ENCODE peak calls at places on chromosomes 3 and 15, in six cellular contexts. Z, D, E, J, C and F are unnamed samples.

GRCh38 chr3:62186967-62187366 is 186.4 kb downstream of the FEZF2 start:
- DNase-seq in Z (no peak), D (no peak), E (peak; percentile 11), J (peak; percentile 0), C (peak; percentile 7), F (no peak)

GRCh38 chr3:138400651-138401070 is 33.8 kb upstream of the ESYT3 start:
- DNase-seq in Z (no peak), D (no peak), E (no peak), J (no peak), C (peak; percentile 62), F (no peak)

GRCh38 chr3:74089854-74090253 is 465.1 kb upstream of the PDZRN3 start:
- DNase-seq in Z (no peak), D (no peak), E (no peak), J (no peak), C (no peak), F (no peak)

GRCh38 chr3:135792174-135792573 is 173.4 kb upstream of the PPP2R3A start:
- DNase-seq in Z (no peak), D (no peak), E (peak; percentile 8), J (no peak), C (no peak), F (no peak)

GRCh38 chr3:10283638-10284037 is 9.1 kb downstream of the GHRL start:
- DNase-seq in Z (no peak), D (no peak), E (no peak), J (no peak), C (no peak), F (no peak)

GRCh38 chr3:133463441-133463860 is 63.6 kb downstream of the BFSP2 start:
- DNase-seq in Z (no peak), D (no peak), E (no peak), J (no peak), C (no peak), F (peak; percentile 81)

GRCh38 chr15:90930861-90931629 is 1.3 kb downstream of the HDDC3 start:
- DNase-seq in Z (no peak), D (no peak), E (no peak), J (no peak), C (no peak), F (no peak)

GRCh38 chr15:70167155-70167554 is 69.4 kb upstream of the TLE3 start:
- DNase-seq in Z (no peak), D (no peak), E (no peak), J (no peak), C (no peak), F (no peak)

GRCh38 chr3:81666502-81667121 is 94.8 kb downstream of the GBE1 start:
- DNase-seq in Z (no peak), D (no peak), E (no peak), J (no peak), C (no peak), F (peak; percentile 15)

GRCh38 chr3:127547761-127548605 is 42.5 kb downstream of the TPRA1 start:
- DNase-seq in Z (no peak), D (peak; percentile 49), E (peak; percentile 80), J (peak; percentile 29), C (peak; percentile 14), F (peak; percentile 76)

GRCh38 chr15:39381517-39381916 is 199.4 kb upstream of the THBS1 start:
- DNase-seq in Z (peak; percentile 7), D (no peak), E (no peak), J (no peak), C (no peak), F (no peak)

GRCh38 chr3:54527953-54528352 is 399.9 kb downstream of the LRTM1 start:
- DNase-seq in Z (no peak), D (no peak), E (no peak), J (no peak), C (no peak), F (no peak)

GRCh38 chr3:100492810-100493140 is 356 bp downstream of the TMEM45A start:
- DNase-seq in Z (no peak), D (no peak), E (no peak), J (no peak), C (no peak), F (no peak)

GRCh38 chr15:85615930-85616329 is 178.8 kb downstream of the KLHL25 start:
- DNase-seq in Z (no peak), D (no peak), E (peak; percentile 10), J (peak; percentile 6), C (peak; percentile 43), F (peak; percentile 36)

GRCh38 chr3:168096210-168096795 is 579 bp upstream of the GOLIM4 start:
- DNase-seq in Z (peak; percentile 56), D (no peak), E (peak; percentile 44), J (peak; percentile 83), C (peak; percentile 87), F (peak; percentile 94)

GRCh38 chr3:76436895-76437294 is 603.0 kb upstream of the ROBO2 start:
- DNase-seq in Z (no peak), D (no peak), E (no peak), J (no peak), C (no peak), F (no peak)

GRCh38 chr15:65612616-65612946 is 1.6 kb upstream of the INTS14 start:
- DNase-seq in Z (no peak), D (no peak), E (no peak), J (no peak), C (no peak), F (no peak)

GRCh38 chr3:62421275-62421674 is 47.9 kb upstream of the FEZF2 start:
- DNase-seq in Z (no peak), D (no peak), E (no peak), J (no peak), C (no peak), F (no peak)

GRCh38 chr3:16770792-16771191 is 114.0 kb upstream of the PLCL2 start:
- DNase-seq in Z (no peak), D (no peak), E (no peak), J (no peak), C (no peak), F (no peak)

GRCh38 chr3:29475854-29476253 is 195.0 kb downstream of the RBMS3 start:
- DNase-seq in Z (no peak), D (peak; percentile 57), E (no peak), J (no peak), C (no peak), F (no peak)

GRCh38 chr3:134600685-134601502 is 49.9 kb downstream of the KY start:
- DNase-seq in Z (no peak), D (no peak), E (peak; percentile 74), J (peak; percentile 28), C (peak; percentile 23), F (peak; percentile 77)

GRCh38 chr15:64472161-64472560 is 11.8 kb downstream of the ZNF609 start:
- DNase-seq in Z (no peak), D (no peak), E (no peak), J (no peak), C (no peak), F (no peak)
- TF ChIP-seq JUND in Z (no peak), D (no peak), E (no peak), J (no peak), C (no peak), F (no peak)

GRCh38 chr3:114640126-114640525 is 346.3 kb downstream of the TIGIT start:
- DNase-seq in Z (no peak), D (no peak), E (no peak), J (no peak), C (no peak), F (no peak)

GRCh38 chr3:114645392-114645791 is 351.6 kb downstream of the TIGIT start:
- DNase-seq in Z (no peak), D (no peak), E (no peak), J (peak; percentile 73), C (peak; percentile 1), F (no peak)

GRCh38 chr3:114643342-114643741 is 349.5 kb downstream of the TIGIT start:
- DNase-seq in Z (no peak), D (no peak), E (no peak), J (peak; percentile 83), C (no peak), F (no peak)

GRCh38 chr3:114646521-114646920 is 352.7 kb downstream of the TIGIT start:
- DNase-seq in Z (no peak), D (no peak), E (no peak), J (no peak), C (no peak), F (no peak)

GRCh38 chr3:114644372-114644771 is 350.5 kb downstream of the TIGIT start:
- DNase-seq in Z (no peak), D (no peak), E (no peak), J (peak; percentile 82), C (no peak), F (no peak)
- TF ChIP-seq JUND in Z (no peak), D (no peak), E (no peak), J (peak; percentile 82), C (no peak), F (no peak)

DNA sequence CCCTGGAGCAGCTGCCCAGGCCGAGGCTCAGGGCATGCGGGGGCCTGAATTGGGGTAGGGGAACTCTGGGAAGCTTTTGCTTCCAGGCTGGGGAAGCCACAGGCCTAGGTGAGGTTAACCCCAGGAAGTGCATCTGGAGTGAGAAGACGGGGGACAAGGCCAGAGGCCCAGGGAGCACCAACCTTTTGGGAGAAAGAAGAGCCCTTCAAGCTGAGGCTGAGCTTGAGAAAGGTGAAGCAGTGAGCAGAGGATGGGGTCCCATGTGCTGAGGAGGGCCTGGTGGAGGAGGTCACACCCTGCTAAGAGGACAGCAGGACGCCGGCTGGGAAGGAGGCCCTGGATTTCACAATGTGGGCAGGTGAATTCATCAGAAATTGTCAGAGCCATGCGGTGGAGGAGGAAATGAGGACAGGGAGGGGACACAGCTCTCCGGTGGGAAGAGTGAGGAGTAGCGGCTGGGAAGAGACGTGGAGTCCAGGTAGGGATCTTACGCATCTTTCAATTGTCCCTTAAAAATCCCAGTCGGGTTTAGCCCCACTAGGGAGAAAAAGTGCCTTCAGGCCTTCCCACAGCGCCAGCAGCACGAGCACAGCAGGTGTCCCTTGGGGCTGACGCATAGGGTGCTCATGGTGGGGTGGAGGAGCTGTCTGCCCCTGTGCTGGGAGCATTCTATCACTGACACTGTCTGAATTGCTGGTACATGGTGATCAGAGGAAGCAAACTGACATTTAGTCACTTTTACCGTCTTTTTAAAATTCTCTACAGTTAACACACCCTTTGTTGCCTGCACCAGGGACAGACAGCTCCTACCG is 50.9 kb downstream of the HCN4 start:
- DNase-seq in Z (no peak), D (no peak), E (no peak), J (no peak), C (no peak), F (no peak)
- TF ChIP-seq JUND in Z (no peak), D (no peak), E (no peak), J (no peak), C (no peak), F (no peak)

GRCh38 chr15:45993072-45993471 is 358.2 kb downstream of the SQOR start:
- DNase-seq in Z (no peak), D (no peak), E (no peak), J (no peak), C (no peak), F (no peak)
- TF ChIP-seq JUND in Z (no peak), D (no peak), E (no peak), J (no peak), C (no peak), F (no peak)